ENCODE peak calls at places on chromosome 13, in nine cellular contexts. F is psoas muscle, L is fibroblast of pulmonary artery, A is thoracic aorta, M is WTC11, Q is endothelial cell, R is CD14-positive monocyte, T is spleen, H is RWPE1. O is an unnamed sample.

GRCh38 chr13:111494641-111495040 is 174.2 kb downstream of the TEX29 start:
- DNase-seq in L (no peak), F (no peak), H (no peak), T (no peak), Q (no peak), A (no peak), M (no peak), R (no peak), O (no peak)

GRCh38 chr13:21149568-21149967 is 26.8 kb downstream of the SKA3 start:
- DNase-seq in R (no peak), L (no peak), H (no peak), A (no peak), T (no peak), Q (no peak), F (no peak), M (no peak), O (no peak)

GRCh38 chr13:109211616-109212015 is 574.8 kb downstream of the IRS2 start:
- DNase-seq in H (peak; percentile 14), L (peak; percentile 13), A (no peak), R (no peak), Q (no peak), T (no peak), M (no peak), F (no peak), O (no peak)

GRCh38 chr13:50366488-50367174 is 351.4 kb downstream of the KCNRG start:
- DNase-seq in L (no peak), A (no peak), R (no peak), T (no peak), Q (no peak), H (no peak), M (no peak), F (no peak), O (no peak)

GRCh38 chr13:114134111-114134943 is 1.9 kb upstream of the RASA3 start:
- DNase-seq in T (peak; percentile 87), L (no peak), A (no peak), F (peak; percentile 38), M (no peak), H (no peak), R (no peak), Q (no peak), O (no peak)

GRCh38 chr13:64756621-64757020 is 2473.5 kb downstream of the PCDH9 start:
- DNase-seq in T (no peak), H (no peak), R (no peak), Q (no peak), A (no peak), F (no peak), L (no peak), M (no peak), O (no peak)

GRCh38 chr13:64925284-64925683 is 2304.9 kb downstream of the PCDH9 start:
- DNase-seq in R (peak; percentile 34), F (no peak), M (peak; percentile 54), T (no peak), H (no peak), L (peak; percentile 36), Q (peak; percentile 55), A (no peak), O (no peak)

GRCh38 chr13:27569405-27569804 is 50.9 kb downstream of the LNX2 start:
- DNase-seq in Q (no peak), L (no peak), H (peak; percentile 0), F (no peak), A (no peak), T (no peak), R (no peak), M (no peak), O (no peak)

GRCh38 chr13:108322206-108322824 is 52.8 kb downstream of the TNFSF13B start:
- DNase-seq in T (no peak), Q (no peak), L (peak; percentile 64), R (no peak), M (no peak), F (no peak), H (peak; percentile 43), A (no peak), O (no peak)

GRCh38 chr13:86692291-86692690 is 893.1 kb upstream of the SLITRK6 start:
- DNase-seq in Q (no peak), A (no peak), F (no peak), T (no peak), R (no peak), M (no peak), L (no peak), H (no peak), O (no peak)

GRCh38 chr13:112350300-112350699 is 25.9 kb upstream of the SPACA7 start:
- DNase-seq in T (peak; percentile 56), R (no peak), F (no peak), M (no peak), L (no peak), H (no peak), Q (no peak), A (no peak), O (no peak)

GRCh38 chr13:40433577-40433976 is 232.9 kb downstream of the FOXO1 start:
- DNase-seq in T (peak; percentile 90), L (no peak), M (no peak), H (no peak), Q (no peak), F (no peak), A (no peak), R (no peak), O (no peak)

DNA sequence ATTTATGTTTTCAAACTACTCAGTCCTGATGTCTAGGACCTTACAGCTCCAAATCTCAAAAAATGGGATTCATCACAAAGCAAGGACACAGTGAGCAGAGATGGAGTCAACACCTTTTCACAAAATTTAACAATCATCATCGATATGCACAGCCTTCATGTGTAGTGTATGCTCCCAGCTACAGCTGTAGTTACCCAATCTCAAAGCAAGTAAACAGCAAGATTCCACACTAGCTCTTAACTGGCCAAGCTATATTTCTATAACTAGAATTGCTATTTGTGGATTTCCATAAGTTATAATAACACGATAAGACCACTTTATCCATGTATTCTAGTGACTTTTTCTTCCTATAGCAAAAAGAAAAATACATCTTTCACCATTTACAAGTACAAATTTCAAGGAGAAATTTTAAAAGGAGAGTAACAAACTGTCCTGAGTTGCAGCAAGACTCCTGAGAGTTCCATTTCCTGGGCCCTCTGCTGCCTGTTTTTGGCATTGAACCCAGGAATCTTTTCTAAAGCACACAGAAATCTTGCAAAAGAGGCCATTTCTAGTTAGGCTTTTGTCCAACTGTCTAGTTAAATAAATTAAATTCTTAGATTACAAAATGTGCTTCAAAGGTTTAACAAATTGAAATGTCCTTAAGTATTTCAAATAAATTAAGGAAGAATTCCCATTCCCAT is 460.6 kb downstream of the FGF14 start:
- DNase-seq in F (no peak), Q (no peak), A (no peak), L (peak; percentile 3), T (no peak), M (no peak), R (no peak), H (no peak), O (no peak)
- TF ChIP-seq CTCF in F (no peak), Q (no peak), A (no peak), L (no peak), T (no peak), M (no peak), R (no peak), H (no peak), O (peak; percentile 32)

GRCh38 chr13:46749951-46750350 is 47.0 kb downstream of the ESD start:
- DNase-seq in R (no peak), T (no peak), M (no peak), F (no peak), L (no peak), A (no peak), H (no peak), Q (no peak), O (no peak)
- TF ChIP-seq CTCF in R (no peak), T (no peak), M (no peak), F (no peak), L (no peak), A (no peak), H (no peak), Q (no peak), O (no peak)

GRCh38 chr13:34040863-34041262 is 222.9 kb downstream of the RFC3 start:
- DNase-seq in H (no peak), L (no peak), A (no peak), R (no peak), T (no peak), M (no peak), Q (no peak), F (no peak), O (no peak)

GRCh38 chr13:34048652-34049051 is 230.7 kb downstream of the RFC3 start:
- DNase-seq in Q (no peak), A (no peak), M (no peak), T (no peak), L (no peak), H (peak; percentile 22), F (no peak), R (no peak), O (no peak)

GRCh38 chr13:34046457-34046856 is 228.5 kb downstream of the RFC3 start:
- DNase-seq in T (no peak), H (no peak), M (no peak), F (no peak), R (no peak), Q (no peak), A (no peak), L (no peak), O (no peak)

GRCh38 chr13:34044041-34044440 is 226.1 kb downstream of the RFC3 start:
- DNase-seq in L (peak; percentile 17), Q (no peak), H (no peak), A (no peak), T (no peak), M (no peak), R (no peak), F (no peak), O (no peak)

DNA sequence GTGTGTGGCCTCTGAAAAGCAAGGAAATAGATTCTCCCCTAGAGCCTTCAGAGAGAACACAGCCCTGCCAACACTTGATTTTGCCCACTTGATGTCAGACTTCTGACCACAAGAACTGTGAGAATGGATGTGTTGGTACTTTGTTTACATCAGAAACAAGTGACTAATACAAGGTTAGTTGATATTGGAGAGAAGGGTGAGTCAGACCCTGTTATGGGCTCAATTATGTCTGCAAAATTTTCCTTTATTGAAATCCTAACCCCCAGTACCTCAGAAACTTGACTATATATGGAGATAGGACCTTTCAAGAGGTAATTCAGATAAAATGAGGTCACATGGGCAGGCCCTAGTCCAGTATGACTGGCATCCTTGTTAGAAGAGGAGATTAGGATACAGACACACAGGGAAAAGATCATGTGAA is 226.7 kb downstream of the RFC3 start:
- DNase-seq in M (no peak), T (no peak), A (no peak), R (no peak), F (no peak), H (peak; percentile 59), Q (no peak), L (peak; percentile 68), O (peak; percentile 35)
- TF ChIP-seq CTCF in M (no peak), T (no peak), A (no peak), R (no peak), F (no peak), H (no peak), Q (no peak), L (no peak), O (no peak)

GRCh38 chr13:104534847-104535246 is 1468.6 kb upstream of the SLC10A2 start:
- DNase-seq in M (peak; percentile 59), Q (no peak), F (no peak), T (no peak), R (no peak), L (no peak), A (no peak), H (no peak), O (no peak)
- TF ChIP-seq CTCF in M (peak; percentile 38), Q (peak; percentile 21), F (no peak), T (no peak), R (no peak), L (no peak), A (no peak), H (no peak), O (no peak)

O was measured in AG09319.